ENCODE peak calls at places on chromosome 7, in ten cellular contexts. G, C, T, V, W, E, L, I, O and X are unnamed samples.

GRCh38 chr7:116231543-116232401 is 21.4 kb downstream of the TES start:
- DNase-seq in T (no peak), C (no peak), L (no peak), W (no peak), G (no peak), V (no peak), E (no peak), I (no peak), O (no peak), X (no peak)

GRCh38 chr7:98283127-98283886 is 1.8 kb downstream of the BRI3 start:
- DNase-seq in V (peak; percentile 55), W (peak; percentile 45), C (peak; percentile 77), G (no peak), T (no peak), E (no peak), O (no peak), I (peak; percentile 78), L (no peak), X (no peak)

GRCh38 chr7:37728747-37729146 is 45.2 kb downstream of the GPR141 start:
- DNase-seq in L (no peak), V (no peak), W (no peak), T (no peak), C (no peak), G (peak; percentile 30), I (no peak), O (no peak), E (no peak), X (no peak)

GRCh38 chr7:116525298-116525912 is 569 bp downstream of the CAV1 start:
- DNase-seq in O (peak; percentile 84), G (no peak), V (peak; percentile 48), E (peak; percentile 53), C (peak; percentile 81), L (no peak), I (peak; percentile 64), W (peak; percentile 51), T (peak; percentile 37), X (peak; percentile 76)

GRCh38 chr7:38669965-38670520 is 38.9 kb upstream of the AMPH start:
- DNase-seq in L (no peak), W (no peak), T (no peak), O (no peak), V (no peak), I (no peak), G (no peak), E (no peak), C (no peak), X (no peak)

GRCh38 chr7:129468087-129468486 is 33.9 kb downstream of the STRIP2 start:
- DNase-seq in T (no peak), I (no peak), E (no peak), O (no peak), W (no peak), C (no peak), V (no peak), L (peak; percentile 10), G (no peak), X (no peak)

GRCh38 chr7:129434846-129435318 is 650 bp downstream of the STRIP2 start:
- DNase-seq in E (peak; percentile 13), V (peak; percentile 23), W (no peak), G (no peak), O (no peak), I (no peak), C (no peak), T (peak; percentile 65), L (no peak), X (no peak)

GRCh38 chr7:44213872-44214595 is 13.3 kb downstream of the YKT6 start:
- DNase-seq in O (peak; percentile 38), I (peak; percentile 22), L (no peak), T (peak; percentile 89), W (no peak), E (no peak), C (no peak), G (peak; percentile 60), V (no peak), X (peak; percentile 78)

GRCh38 chr7:30842542-30843451 is 68.9 kb upstream of the AQP1 start:
- DNase-seq in E (no peak), I (no peak), L (no peak), O (no peak), T (no peak), W (no peak), C (peak; percentile 67), V (no peak), G (no peak), X (no peak)

GRCh38 chr7:104826140-104826539 is 187.9 kb upstream of the KMT2E start:
- DNase-seq in E (no peak), C (no peak), L (no peak), G (no peak), V (no peak), T (no peak), W (no peak), O (no peak), I (no peak), X (no peak)

GRCh38 chr7:36021367-36021766 is 131.7 kb upstream of the EEPD1 start:
- DNase-seq in W (no peak), E (no peak), V (no peak), T (peak; percentile 82), O (no peak), I (no peak), C (no peak), G (no peak), L (no peak), X (no peak)

GRCh38 chr7:6008668-6009611 is at the start of the genes AIMP2 and PMS2:
- DNase-seq in C (peak; percentile 99), I (peak; percentile 98), W (peak; percentile 99), T (peak; percentile 99), O (peak; percentile 99), G (peak; percentile 97), V (peak; percentile 99), E (peak; percentile 98), L (peak; percentile 93), X (peak; percentile 94)
- TF ChIP-seq CTCF in C (no peak), I (peak; percentile 26), W (no peak), T (peak; percentile 3), O (no peak), G (no peak), V (no peak), E (no peak), L (peak; percentile 6), X (peak; percentile 39)

DNA sequence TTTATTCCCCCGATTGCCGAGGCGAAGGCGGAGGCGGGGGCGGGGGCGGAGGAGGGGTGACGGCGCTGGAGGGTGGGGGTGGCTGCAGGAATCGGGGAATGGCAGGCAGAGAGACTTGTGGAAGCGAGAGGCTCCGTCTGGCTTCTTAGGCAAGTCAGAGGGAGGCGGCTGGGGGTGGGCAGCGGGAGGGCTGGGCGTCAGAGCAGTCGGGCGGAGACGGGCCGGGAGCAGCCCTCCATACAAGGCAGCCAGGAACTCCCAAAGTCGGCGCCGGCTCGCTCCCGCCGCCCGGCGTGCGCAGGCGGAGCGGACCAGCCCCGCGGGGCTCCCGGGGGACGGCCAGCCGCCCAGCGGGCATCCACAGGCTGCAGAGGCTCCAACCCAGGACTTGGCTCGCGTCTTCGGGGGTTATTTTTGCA is 233 bp upstream of the CACNA2D1 start:
- DNase-seq in L (peak; percentile 77), O (peak; percentile 79), I (peak; percentile 64), G (peak; percentile 27), W (peak; percentile 87), V (peak; percentile 89), C (peak; percentile 68), T (peak; percentile 85), E (peak; percentile 82), X (peak; percentile 60)
- TF ChIP-seq CTCF in L (peak; percentile 13), O (no peak), I (no peak), G (no peak), W (peak; percentile 45), V (peak; percentile 58), C (no peak), T (no peak), E (no peak), X (no peak)

GRCh38 chr7:72268090-72268489 is 144.0 kb downstream of the CALN1 start:
- DNase-seq in C (no peak), G (no peak), W (no peak), E (no peak), I (no peak), O (no peak), L (no peak), V (no peak), T (peak; percentile 20), X (no peak)
- TF ChIP-seq CTCF in C (no peak), G (no peak), W (no peak), E (no peak), I (no peak), O (no peak), L (no peak), V (no peak), T (no peak), X (no peak)

DNA sequence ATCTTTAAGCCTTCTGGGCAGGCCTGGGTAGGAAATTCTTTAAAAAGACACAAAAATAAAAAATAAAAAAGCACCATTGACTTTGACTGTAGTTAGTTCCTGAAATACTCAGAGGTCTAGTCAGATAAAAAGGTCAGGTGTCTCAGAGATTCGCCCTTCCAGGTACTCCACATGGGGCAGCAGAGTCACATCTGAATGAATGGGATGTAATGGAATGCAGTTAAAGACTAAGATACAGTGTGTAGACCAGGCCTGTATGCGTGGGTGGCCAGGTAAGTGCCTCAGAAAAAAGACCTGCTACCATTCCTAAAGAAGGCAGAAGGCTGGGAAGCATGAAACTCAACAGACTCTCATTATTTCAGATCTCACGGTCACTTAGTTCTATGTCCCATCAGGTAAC is 68.6 kb upstream of the SEM1 start:
- DNase-seq in E (no peak), L (no peak), V (no peak), G (no peak), I (no peak), T (peak; percentile 79), W (no peak), O (no peak), C (no peak), X (no peak)
- TF ChIP-seq CTCF in E (no peak), L (no peak), V (no peak), G (no peak), I (no peak), T (peak; percentile 65), W (no peak), O (no peak), C (no peak), X (no peak)

DNA sequence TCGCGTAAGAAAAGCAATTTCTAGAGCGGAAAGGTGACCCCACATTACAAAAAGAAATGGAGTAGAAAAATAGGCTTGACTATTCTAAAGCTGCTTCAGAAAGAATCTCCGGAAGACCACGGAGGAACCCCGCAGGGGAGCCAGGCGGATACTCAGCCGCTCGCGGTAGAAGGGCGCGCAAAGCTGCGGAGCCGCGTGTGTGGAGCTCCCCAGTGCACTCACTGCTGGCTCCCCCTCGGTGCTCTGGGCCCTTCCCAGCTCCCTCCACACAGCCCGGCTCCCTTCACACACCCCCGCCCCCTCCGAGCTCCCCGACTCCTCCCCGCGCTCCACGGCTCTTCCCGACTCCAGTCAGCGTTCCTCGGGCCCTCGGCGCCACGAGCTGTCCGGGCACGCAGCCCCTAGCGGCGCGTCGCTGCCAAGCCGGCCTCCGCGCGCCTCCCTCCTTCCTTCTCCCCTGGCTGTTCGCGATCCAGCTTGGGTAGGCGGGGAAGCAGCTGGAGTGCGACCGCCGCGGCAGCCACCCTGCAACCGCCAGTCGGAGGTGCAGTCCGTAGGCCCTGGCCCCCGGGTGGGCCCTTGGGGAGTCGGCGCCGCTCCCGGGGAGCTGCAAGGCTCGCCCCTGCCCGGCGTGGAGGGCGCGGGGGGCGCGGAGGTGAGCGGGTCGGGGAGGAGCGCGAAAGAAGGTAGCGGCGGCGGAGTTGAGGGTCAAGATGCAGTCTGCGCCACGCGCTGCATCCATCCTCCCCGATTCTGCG is at the start of gene STEAP2:
- DNase-seq in T (peak; percentile 97), L (peak; percentile 73), I (peak; percentile 93), E (peak; percentile 94), V (peak; percentile 81), G (peak; percentile 72), W (peak; percentile 94), C (peak; percentile 81), O (peak; percentile 93), X (peak; percentile 65)
- TF ChIP-seq CTCF in T (peak; percentile 56), L (peak; percentile 75), I (peak; percentile 33), E (peak; percentile 93), V (peak; percentile 63), G (peak; percentile 83), W (peak; percentile 78), C (no peak), O (peak; percentile 73), X (peak; percentile 52)